ENCODE peak calls at places on chromosomes 1 and 21, in six cellular contexts. One of them, this sample, is unnamed.

GRCh38 chr1:39159224-39160036 is 45.1 kb upstream of the MACF1 start:
- DNase-seq in GM23248: peak
- DNase-seq in MM.1S: no peak
- DNase-seq in PC-3: peak
- DNase-seq in HCT116: peak
- DNase-seq in SK-N-SH: no peak
- DNase-seq in this sample: peak

GRCh38 chr1:53147171-53147570 is 4.7 kb upstream of the SLC1A7 start:
- DNase-seq in GM23248: no peak
- DNase-seq in MM.1S: no peak
- DNase-seq in PC-3: no peak
- DNase-seq in HCT116: no peak
- DNase-seq in SK-N-SH: no peak
- DNase-seq in this sample: no peak

GRCh38 chr1:175277778-175278177 is 85.2 kb upstream of the KIAA0040 start:
- DNase-seq in GM23248: no peak
- DNase-seq in MM.1S: no peak
- DNase-seq in PC-3: no peak
- DNase-seq in HCT116: no peak
- DNase-seq in SK-N-SH: no peak
- DNase-seq in this sample: no peak

GRCh38 chr1:23368562-23369334 is 888 bp downstream of the ZNF436 start:
- DNase-seq in GM23248: peak
- DNase-seq in MM.1S: peak
- DNase-seq in PC-3: peak
- DNase-seq in HCT116: peak
- DNase-seq in SK-N-SH: peak
- DNase-seq in this sample: peak

GRCh38 chr1:148334339-148335130 is 148.6 kb downstream of the PPIAL4G start:
- DNase-seq in GM23248: peak
- DNase-seq in MM.1S: peak
- DNase-seq in PC-3: peak
- DNase-seq in HCT116: peak
- DNase-seq in SK-N-SH: peak
- DNase-seq in this sample: peak

GRCh38 chr21:41880153-41880552 is 1.0 kb upstream of the PRDM15 start:
- DNase-seq in GM23248: no peak
- DNase-seq in MM.1S: no peak
- DNase-seq in PC-3: no peak
- DNase-seq in HCT116: no peak
- DNase-seq in SK-N-SH: no peak
- DNase-seq in this sample: no peak

GRCh38 chr1:27607239-27607804 is 3.4 kb upstream of the AHDC1 start:
- DNase-seq in GM23248: no peak
- DNase-seq in MM.1S: no peak
- DNase-seq in PC-3: no peak
- DNase-seq in HCT116: no peak
- DNase-seq in SK-N-SH: no peak
- DNase-seq in this sample: peak

GRCh38 chr1:183101081-183101480 is 77.9 kb downstream of the LAMC1 start:
- DNase-seq in GM23248: no peak
- DNase-seq in MM.1S: no peak
- DNase-seq in PC-3: no peak
- DNase-seq in HCT116: no peak
- DNase-seq in SK-N-SH: no peak
- DNase-seq in this sample: no peak

GRCh38 chr1:94866178-94866822 is 46.1 kb downstream of the SLC44A3 start:
- DNase-seq in GM23248: peak
- DNase-seq in MM.1S: no peak
- DNase-seq in PC-3: no peak
- DNase-seq in HCT116: no peak
- DNase-seq in SK-N-SH: no peak
- DNase-seq in this sample: no peak

GRCh38 chr1:24285231-24285630 is 33.9 kb upstream of the GRHL3 start:
- DNase-seq in GM23248: no peak
- DNase-seq in MM.1S: no peak
- DNase-seq in PC-3: no peak
- DNase-seq in HCT116: no peak
- DNase-seq in SK-N-SH: no peak
- DNase-seq in this sample: no peak

GRCh38 chr1:229023651-229024295 is 247.1 kb upstream of the RAB4A start:
- DNase-seq in GM23248: no peak
- DNase-seq in MM.1S: no peak
- DNase-seq in PC-3: no peak
- DNase-seq in HCT116: no peak
- DNase-seq in SK-N-SH: no peak
- DNase-seq in this sample: no peak

GRCh38 chr1:26915204-26915842 is 1.5 kb upstream of the NR0B2 start:
- DNase-seq in GM23248: peak
- DNase-seq in MM.1S: no peak
- DNase-seq in PC-3: no peak
- DNase-seq in HCT116: no peak
- DNase-seq in SK-N-SH: no peak
- DNase-seq in this sample: no peak

GRCh38 chr1:217425528-217425927 is 205.4 kb downstream of the GPATCH2 start:
- DNase-seq in GM23248: peak
- DNase-seq in MM.1S: no peak
- DNase-seq in PC-3: no peak
- DNase-seq in HCT116: no peak
- DNase-seq in SK-N-SH: no peak
- DNase-seq in this sample: peak

GRCh38 chr1:21341022-21341421 is 50.8 kb upstream of the ECE1 start:
- DNase-seq in GM23248: no peak
- DNase-seq in MM.1S: no peak
- DNase-seq in PC-3: peak
- DNase-seq in HCT116: no peak
- DNase-seq in SK-N-SH: peak
- DNase-seq in this sample: no peak

GRCh38 chr1:204584699-204585372 is 68.6 kb downstream of the MDM4 start:
- DNase-seq in GM23248: no peak
- DNase-seq in MM.1S: no peak
- DNase-seq in PC-3: no peak
- DNase-seq in HCT116: no peak
- DNase-seq in SK-N-SH: peak
- DNase-seq in this sample: no peak

GRCh38 chr1:169511339-169512028 is 25.7 kb upstream of the SLC19A2 start:
- DNase-seq in GM23248: peak
- DNase-seq in MM.1S: no peak
- DNase-seq in PC-3: peak
- DNase-seq in HCT116: no peak
- DNase-seq in SK-N-SH: no peak
- DNase-seq in this sample: no peak

GRCh38 chr1:245437401-245437800 is 282.6 kb downstream of the KIF26B start:
- DNase-seq in GM23248: no peak
- DNase-seq in MM.1S: no peak
- DNase-seq in PC-3: no peak
- DNase-seq in HCT116: no peak
- DNase-seq in SK-N-SH: no peak
- DNase-seq in this sample: no peak

GRCh38 chr1:193321242-193321842 is 134.9 kb upstream of the B3GALT2 start:
- DNase-seq in GM23248: no peak
- DNase-seq in MM.1S: no peak
- DNase-seq in PC-3: no peak
- DNase-seq in HCT116: no peak
- DNase-seq in SK-N-SH: no peak
- DNase-seq in this sample: no peak

GRCh38 chr21:22278366-22278765 is 1280.2 kb downstream of the NCAM2 start:
- DNase-seq in GM23248: no peak
- DNase-seq in MM.1S: no peak
- DNase-seq in PC-3: peak
- DNase-seq in HCT116: no peak
- DNase-seq in SK-N-SH: no peak
- DNase-seq in this sample: no peak

GRCh38 chr21:37263827-37264226 is 3.3 kb downstream of the VPS26C start:
- DNase-seq in GM23248: peak
- DNase-seq in MM.1S: no peak
- DNase-seq in PC-3: no peak
- DNase-seq in HCT116: no peak
- DNase-seq in SK-N-SH: no peak
- DNase-seq in this sample: no peak

GRCh38 chr1:174068000-174068399 is 45.8 kb upstream of the RC3H1 start:
- DNase-seq in GM23248: no peak
- DNase-seq in MM.1S: peak
- DNase-seq in PC-3: peak
- DNase-seq in HCT116: no peak
- DNase-seq in SK-N-SH: no peak
- DNase-seq in this sample: no peak

GRCh38 chr1:246169486-246169885 is 337.6 kb downstream of the SMYD3 start:
- DNase-seq in GM23248: no peak
- DNase-seq in MM.1S: no peak
- DNase-seq in PC-3: no peak
- DNase-seq in HCT116: no peak
- DNase-seq in SK-N-SH: no peak
- DNase-seq in this sample: no peak

GRCh38 chr1:203368624-203369451 is 17.9 kb upstream of the FMOD start:
- DNase-seq in GM23248: peak
- DNase-seq in MM.1S: peak
- DNase-seq in PC-3: peak
- DNase-seq in HCT116: no peak
- DNase-seq in SK-N-SH: no peak
- DNase-seq in this sample: no peak

GRCh38 chr1:236830116-236830515 is 35.0 kb downstream of the MTR start:
- DNase-seq in GM23248: no peak
- DNase-seq in MM.1S: no peak
- DNase-seq in PC-3: no peak
- DNase-seq in HCT116: no peak
- DNase-seq in SK-N-SH: no peak
- DNase-seq in this sample: no peak

DNA sequence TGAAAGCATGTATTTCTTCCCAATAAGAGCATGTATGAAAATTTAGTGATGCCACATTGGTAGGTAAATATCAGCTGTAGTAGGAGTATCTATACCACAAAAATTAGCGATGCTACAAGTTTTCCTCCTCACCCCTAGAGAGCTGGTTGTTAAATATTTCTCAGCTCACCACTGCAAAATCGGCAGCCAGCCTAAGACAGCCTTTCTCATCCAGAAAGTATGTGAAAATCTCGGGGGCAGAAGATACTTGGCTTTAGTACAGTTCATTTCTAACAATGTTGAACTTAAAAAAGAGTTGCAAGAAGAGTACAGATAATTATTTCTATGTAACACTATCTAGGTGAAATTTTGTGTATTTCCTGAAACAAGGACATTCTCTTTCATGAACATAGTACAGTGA is 235.3 kb downstream of the TPR start:
- DNase-seq in GM23248: peak
- DNase-seq in MM.1S: no peak
- DNase-seq in PC-3: no peak
- DNase-seq in HCT116: no peak
- DNase-seq in SK-N-SH: no peak
- DNase-seq in this sample: no peak
- H3K9ac ChIP-seq in GM23248: no peak
- H3K9ac ChIP-seq in MM.1S: no peak
- H3K9ac ChIP-seq in PC-3: no peak
- H3K9ac ChIP-seq in HCT116: no peak
- H3K9ac ChIP-seq in SK-N-SH: no peak
- H3K9ac ChIP-seq in this sample: no peak

GRCh38 chr21:39927304-39927886 is 60.2 kb downstream of the PCP4 start:
- DNase-seq in GM23248: no peak
- DNase-seq in MM.1S: no peak
- DNase-seq in PC-3: no peak
- DNase-seq in HCT116: no peak
- DNase-seq in SK-N-SH: no peak
- DNase-seq in this sample: no peak

GRCh38 chr21:39923441-39923840 is 56.2 kb downstream of the PCP4 start:
- DNase-seq in GM23248: no peak
- DNase-seq in MM.1S: no peak
- DNase-seq in PC-3: no peak
- DNase-seq in HCT116: no peak
- DNase-seq in SK-N-SH: no peak
- DNase-seq in this sample: no peak

GRCh38 chr21:39924577-39925308 is 57.5 kb downstream of the PCP4 start:
- DNase-seq in GM23248: no peak
- DNase-seq in MM.1S: peak
- DNase-seq in PC-3: no peak
- DNase-seq in HCT116: no peak
- DNase-seq in SK-N-SH: no peak
- DNase-seq in this sample: no peak
- TF ChIP-seq EZH2phosphoT487 in GM23248: no peak
- TF ChIP-seq EZH2phosphoT487 in MM.1S: no peak
- TF ChIP-seq EZH2phosphoT487 in PC-3: no peak
- TF ChIP-seq EZH2phosphoT487 in HCT116: no peak
- TF ChIP-seq EZH2phosphoT487 in SK-N-SH: no peak
- TF ChIP-seq EZH2phosphoT487 in this sample: no peak

DNA sequence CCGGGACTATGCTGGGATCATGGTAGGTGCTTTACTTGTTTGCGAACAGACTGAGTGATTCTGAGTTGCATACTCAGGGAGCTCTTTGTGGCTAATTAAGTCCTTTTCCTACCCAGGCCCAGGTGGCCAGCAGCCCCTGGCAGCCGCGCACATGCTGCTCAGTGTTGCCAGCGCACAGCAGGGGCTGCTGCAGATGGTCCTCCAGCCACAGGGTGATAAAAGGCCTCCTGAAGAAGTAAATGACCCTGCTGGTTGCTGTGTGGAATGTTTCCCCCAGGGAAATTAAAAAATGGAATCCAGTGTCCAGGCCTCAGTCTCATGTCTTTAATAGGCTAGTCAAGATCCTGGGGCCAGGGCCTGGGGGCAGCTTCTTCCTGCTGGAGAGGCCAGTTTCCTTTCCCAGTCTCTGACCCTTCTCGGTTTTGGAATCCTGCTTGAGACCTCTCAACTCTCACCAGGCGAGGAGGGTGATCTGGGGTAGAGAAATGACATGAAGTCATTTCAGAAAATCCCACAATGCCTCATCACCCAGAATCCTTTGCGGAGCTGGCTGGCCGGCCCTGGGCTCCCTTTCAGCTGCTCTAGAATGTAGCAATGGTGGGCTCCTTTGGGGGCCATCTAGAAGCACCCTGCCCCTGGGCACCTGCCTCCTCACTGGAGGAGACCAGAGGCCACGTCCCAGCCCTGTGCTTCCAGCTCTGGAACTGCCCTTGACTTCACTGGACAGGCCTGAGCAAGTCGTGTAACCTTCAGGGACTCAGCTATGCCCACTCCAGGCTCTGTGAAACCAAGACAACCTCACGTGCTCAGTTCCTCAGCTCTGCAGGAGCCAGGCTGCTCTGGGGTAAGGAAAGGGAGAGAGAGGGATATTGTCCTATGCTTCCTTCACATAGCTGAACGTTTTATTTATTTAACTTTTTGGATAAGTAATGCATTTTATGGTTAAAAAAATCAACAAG is 131.4 kb downstream of the MRPS6 start:
- DNase-seq in GM23248: no peak
- DNase-seq in MM.1S: no peak
- DNase-seq in PC-3: no peak
- DNase-seq in HCT116: no peak
- DNase-seq in SK-N-SH: peak
- DNase-seq in this sample: peak
- H2AFZ ChIP-seq in GM23248: no peak
- H2AFZ ChIP-seq in MM.1S: no peak
- H2AFZ ChIP-seq in PC-3: no peak
- H2AFZ ChIP-seq in HCT116: no peak
- H2AFZ ChIP-seq in SK-N-SH: no peak
- H2AFZ ChIP-seq in this sample: no peak

DNA sequence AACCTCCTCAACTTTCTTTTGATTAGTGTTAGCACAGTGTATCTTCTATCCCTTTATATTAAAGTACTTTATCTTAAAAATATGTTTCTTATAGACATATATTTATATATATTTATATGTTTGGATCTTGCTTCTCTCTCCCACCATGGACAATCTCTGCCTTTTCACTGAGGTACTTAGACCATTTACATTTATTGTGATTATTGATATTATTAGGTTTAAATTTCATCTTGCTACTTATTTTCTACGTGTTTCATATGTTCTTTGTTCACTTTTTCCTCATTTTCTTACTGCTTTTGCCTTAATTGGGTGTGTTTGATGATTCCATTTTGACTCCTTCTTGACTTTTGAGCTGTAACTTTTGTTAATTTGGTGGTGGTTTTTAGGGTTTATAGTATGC is 70.7 kb downstream of the POFUT2 start:
- DNase-seq in GM23248: no peak
- DNase-seq in MM.1S: no peak
- DNase-seq in PC-3: no peak
- DNase-seq in HCT116: no peak
- DNase-seq in SK-N-SH: no peak
- DNase-seq in this sample: no peak
- H3K9ac ChIP-seq in GM23248: no peak
- H3K9ac ChIP-seq in MM.1S: no peak
- H3K9ac ChIP-seq in PC-3: no peak
- H3K9ac ChIP-seq in HCT116: no peak
- H3K9ac ChIP-seq in SK-N-SH: no peak
- H3K9ac ChIP-seq in this sample: no peak